ENCODE peak calls at places on chromosome 1, in nine cellular contexts. R, K, M, E, G, S, W, V and Z are unnamed samples.

GRCh38 chr1:222465211-222466041 is 82.5 kb downstream of the HHIPL2 start:
- DNase-seq in R (peak), K (peak), M (peak), E (peak), G (peak), S (peak), W (peak), V (peak), Z (peak)

GRCh38 chr1:41045740-41046139 is 24.2 kb upstream of the SLFNL1 start:
- DNase-seq in R (peak), K (peak), M (peak), E (peak), G (no peak), S (no peak), W (peak), V (no peak), Z (no peak)

GRCh38 chr1:58861510-58861909 is 77.7 kb upstream of the JUN start:
- DNase-seq in R (no peak), K (peak), M (peak), E (no peak), G (no peak), S (no peak), W (no peak), V (no peak), Z (no peak)

GRCh38 chr1:11473635-11474034 is 5.3 kb upstream of the DISP3 start:
- DNase-seq in R (no peak), K (peak), M (peak), E (peak), G (peak), S (no peak), W (no peak), V (peak), Z (no peak)

GRCh38 chr1:78836736-78837135 is 169.8 kb downstream of the ADGRL4 start:
- DNase-seq in R (no peak), K (no peak), M (no peak), E (peak), G (no peak), S (no peak), W (no peak), V (no peak), Z (no peak)

GRCh38 chr1:89911186-89911976 is 83.5 kb upstream of the ZNF326 start:
- DNase-seq in R (no peak), K (peak), M (no peak), E (no peak), G (peak), S (no peak), W (no peak), V (no peak), Z (no peak)

GRCh38 chr1:46554236-46555080 is 3.0 kb upstream of the KNCN start:
- DNase-seq in R (no peak), K (no peak), M (no peak), E (no peak), G (no peak), S (no peak), W (no peak), V (no peak), Z (no peak)

GRCh38 chr1:26285366-26286063 is 5.6 kb downstream of the SH3BGRL3 start:
- DNase-seq in R (peak), K (no peak), M (peak), E (no peak), G (peak), S (peak), W (no peak), V (peak), Z (no peak)

GRCh38 chr1:1089731-1090423 is 15.8 kb upstream of the RNF223 start:
- DNase-seq in R (no peak), K (no peak), M (no peak), E (no peak), G (no peak), S (no peak), W (no peak), V (no peak), Z (no peak)

GRCh38 chr1:103250441-103250861 is 142.1 kb upstream of the COL11A1 start:
- DNase-seq in R (no peak), K (peak), M (no peak), E (peak), G (peak), S (no peak), W (no peak), V (no peak), Z (no peak)

GRCh38 chr1:70542856-70543255 is 131.8 kb downstream of the CTH start:
- DNase-seq in R (no peak), K (no peak), M (no peak), E (no peak), G (no peak), S (no peak), W (no peak), V (no peak), Z (no peak)

GRCh38 chr1:239816090-239816812 is 275.4 kb upstream of the FMN2 start:
- DNase-seq in R (no peak), K (peak), M (peak), E (no peak), G (peak), S (no peak), W (no peak), V (no peak), Z (no peak)

GRCh38 chr1:173364827-173365226 is 112.3 kb upstream of the PRDX6 start:
- DNase-seq in R (no peak), K (no peak), M (no peak), E (no peak), G (peak), S (no peak), W (no peak), V (no peak), Z (peak)

GRCh38 chr1:162328507-162328906 is 48.1 kb downstream of the SPATA46 start:
- DNase-seq in R (no peak), K (no peak), M (no peak), E (peak), G (no peak), S (no peak), W (no peak), V (no peak), Z (no peak)

GRCh38 chr1:10519016-10519417 is 44.3 kb downstream of the PEX14 start:
- DNase-seq in R (no peak), K (no peak), M (no peak), E (no peak), G (peak), S (no peak), W (no peak), V (no peak), Z (no peak)

GRCh38 chr1:30472526-30472925 is 250.9 kb downstream of the MATN1 start:
- DNase-seq in R (peak), K (no peak), M (no peak), E (no peak), G (no peak), S (no peak), W (no peak), V (no peak), Z (no peak)

GRCh38 chr1:185483647-185484450 is 166.8 kb upstream of the IVNS1ABP start:
- DNase-seq in R (no peak), K (peak), M (peak), E (peak), G (peak), S (no peak), W (no peak), V (no peak), Z (no peak)

GRCh38 chr1:43587594-43587993 is 56.9 kb downstream of the PTPRF start:
- DNase-seq in R (no peak), K (peak), M (no peak), E (no peak), G (no peak), S (no peak), W (no peak), V (no peak), Z (no peak)

GRCh38 chr1:226534098-226534497 is 14.5 kb upstream of the STUM start:
- DNase-seq in R (no peak), K (no peak), M (no peak), E (no peak), G (no peak), S (no peak), W (no peak), V (no peak), Z (no peak)

GRCh38 chr1:27536767-27537166 is 46.8 kb upstream of the WASF2 start:
- DNase-seq in R (peak), K (peak), M (no peak), E (no peak), G (peak), S (no peak), W (no peak), V (no peak), Z (no peak)

GRCh38 chr1:223739366-223740057 is 27.2 kb downstream of the CAPN2 start:
- DNase-seq in R (no peak), K (no peak), M (no peak), E (no peak), G (no peak), S (no peak), W (no peak), V (no peak), Z (no peak)

GRCh38 chr1:28887418-28887834 is 26.9 kb upstream of the EPB41 start:
- DNase-seq in R (no peak), K (no peak), M (peak), E (no peak), G (peak), S (peak), W (no peak), V (peak), Z (no peak)

GRCh38 chr1:211633523-211633843 is 41.9 kb downstream of the NEK2 start:
- DNase-seq in R (no peak), K (no peak), M (no peak), E (no peak), G (no peak), S (no peak), W (no peak), V (no peak), Z (no peak)

GRCh38 chr1:58727363-58727762 is 27.5 kb upstream of the MYSM1 start:
- DNase-seq in R (no peak), K (peak), M (peak), E (peak), G (no peak), S (no peak), W (no peak), V (no peak), Z (peak)

GRCh38 chr1:3296858-3297257 is 157.6 kb upstream of the ARHGEF16 start:
- DNase-seq in R (no peak), K (no peak), M (no peak), E (no peak), G (no peak), S (no peak), W (no peak), V (no peak), Z (no peak)

GRCh38 chr1:25817840-25818501 is 1.8 kb upstream of the MTFR1L start:
- DNase-seq in R (no peak), K (no peak), M (peak), E (no peak), G (peak), S (peak), W (no peak), V (no peak), Z (no peak)

GRCh38 chr1:19861034-19861433 is 21.2 kb upstream of the OTUD3 start:
- DNase-seq in R (no peak), K (peak), M (peak), E (no peak), G (no peak), S (no peak), W (no peak), V (no peak), Z (no peak)

GRCh38 chr1:151976868-151977267 is 16.8 kb downstream of the S100A10 start:
- DNase-seq in R (no peak), K (peak), M (peak), E (no peak), G (no peak), S (no peak), W (no peak), V (no peak), Z (no peak)

GRCh38 chr1:173002891-173003582 is 47.7 kb downstream of the TNFSF18 start:
- DNase-seq in R (no peak), K (peak), M (peak), E (no peak), G (no peak), S (no peak), W (no peak), V (no peak), Z (no peak)

GRCh38 chr1:178908358-178908757 is 37.5 kb upstream of the ANGPTL1 start:
- DNase-seq in R (no peak), K (peak), M (no peak), E (no peak), G (no peak), S (no peak), W (no peak), V (no peak), Z (no peak)

GRCh38 chr1:219577331-219577730 is 35.6 kb downstream of the ZC3H11B start:
- DNase-seq in R (no peak), K (no peak), M (no peak), E (no peak), G (no peak), S (no peak), W (no peak), V (no peak), Z (no peak)

GRCh38 chr1:53138991-53139884 is 3.2 kb downstream of the SLC1A7 start:
- DNase-seq in R (no peak), K (peak), M (no peak), E (no peak), G (no peak), S (no peak), W (no peak), V (no peak), Z (no peak)
- H3K27ac ChIP-seq in R (peak), K (peak), M (no peak), E (no peak), G (no peak), S (no peak), W (no peak), V (no peak), Z (peak)

DNA sequence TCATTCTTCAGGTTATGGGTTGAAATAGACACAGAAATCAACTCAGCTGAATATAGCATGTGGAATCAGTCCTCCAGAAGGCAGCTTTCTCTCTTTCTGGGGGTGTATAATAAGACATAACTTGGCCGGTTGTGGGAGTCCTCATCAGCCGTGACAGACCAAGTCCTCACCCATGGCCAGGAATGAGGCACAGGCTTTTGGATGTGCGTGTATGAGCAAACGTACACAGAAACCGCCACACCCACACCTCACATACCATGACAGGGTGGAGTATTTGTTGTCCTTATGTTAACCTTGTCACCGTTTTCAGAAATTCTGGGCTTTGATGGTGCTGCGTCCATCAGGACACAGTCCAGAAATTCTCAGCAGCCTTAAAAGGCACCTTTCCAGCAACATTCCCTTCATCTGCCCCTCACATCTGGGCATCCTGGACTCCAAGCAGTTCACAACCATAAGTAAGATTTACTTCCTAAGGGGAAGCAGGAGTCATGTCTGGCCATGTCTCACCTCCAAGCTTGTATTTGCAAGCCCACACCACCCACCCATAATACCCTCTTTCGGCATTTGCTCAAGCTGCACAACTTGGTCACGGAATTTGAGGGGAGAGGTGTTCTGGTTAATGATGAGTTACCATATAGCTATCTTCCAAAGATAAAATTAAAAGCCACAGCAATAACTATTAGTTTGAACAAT is 12.4 kb downstream of the C1orf116 start:
- DNase-seq in R (no peak), K (no peak), M (peak), E (no peak), G (no peak), S (no peak), W (no peak), V (no peak), Z (peak)
- H3K27ac ChIP-seq in R (no peak), K (no peak), M (peak), E (no peak), G (no peak), S (no peak), W (no peak), V (no peak), Z (no peak)

DNA sequence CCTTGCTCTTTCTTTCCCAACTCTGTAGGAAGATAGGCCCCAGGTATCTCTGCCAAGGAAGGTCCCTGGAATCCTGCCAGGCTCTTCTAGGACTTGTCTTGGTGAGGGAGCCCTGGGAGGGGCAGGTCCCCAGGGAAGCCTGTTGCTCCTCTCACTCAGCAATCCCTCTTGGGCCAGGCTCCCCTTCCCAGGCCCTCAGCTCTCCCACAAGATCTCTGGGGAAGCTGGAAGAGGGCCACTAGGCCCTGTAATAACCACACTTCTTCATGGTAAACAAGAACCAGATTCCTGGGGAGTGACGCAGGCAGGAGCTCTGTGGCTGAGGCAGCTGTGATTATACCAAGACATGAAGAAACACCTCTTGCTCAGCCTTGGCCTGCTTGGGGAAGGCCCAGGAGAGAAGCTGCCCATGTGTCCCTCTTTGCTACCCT is 9.9 kb upstream of the MAPKAPK2 start:
- DNase-seq in R (peak), K (peak), M (peak), E (no peak), G (no peak), S (no peak), W (no peak), V (no peak), Z (no peak)
- H3K27ac ChIP-seq in R (peak), K (peak), M (peak), E (no peak), G (no peak), S (peak), W (peak), V (no peak), Z (peak)

DNA sequence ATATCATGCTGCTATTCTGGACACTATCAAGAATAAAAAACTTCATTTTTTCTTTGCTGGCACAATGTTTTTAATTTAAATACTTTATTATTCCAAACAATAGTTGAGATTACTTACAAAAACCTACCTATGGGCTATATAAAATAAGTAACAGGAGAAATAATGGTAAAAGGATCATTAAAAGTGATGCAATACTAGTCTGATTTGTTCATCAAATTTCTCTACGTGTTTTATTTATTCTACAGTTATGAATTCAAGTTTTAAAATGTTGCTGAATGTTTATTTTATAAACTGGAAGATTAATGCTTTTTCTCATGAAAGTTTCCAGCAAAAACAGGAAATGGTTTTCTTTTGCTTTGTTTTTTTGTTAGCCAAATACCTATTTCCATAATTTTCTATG is 662.4 kb upstream of the BRINP3 start:
- DNase-seq in R (no peak), K (no peak), M (no peak), E (peak), G (no peak), S (no peak), W (no peak), V (no peak), Z (no peak)
- H3K27ac ChIP-seq in R (no peak), K (no peak), M (no peak), E (no peak), G (no peak), S (no peak), W (no peak), V (no peak), Z (no peak)

DNA sequence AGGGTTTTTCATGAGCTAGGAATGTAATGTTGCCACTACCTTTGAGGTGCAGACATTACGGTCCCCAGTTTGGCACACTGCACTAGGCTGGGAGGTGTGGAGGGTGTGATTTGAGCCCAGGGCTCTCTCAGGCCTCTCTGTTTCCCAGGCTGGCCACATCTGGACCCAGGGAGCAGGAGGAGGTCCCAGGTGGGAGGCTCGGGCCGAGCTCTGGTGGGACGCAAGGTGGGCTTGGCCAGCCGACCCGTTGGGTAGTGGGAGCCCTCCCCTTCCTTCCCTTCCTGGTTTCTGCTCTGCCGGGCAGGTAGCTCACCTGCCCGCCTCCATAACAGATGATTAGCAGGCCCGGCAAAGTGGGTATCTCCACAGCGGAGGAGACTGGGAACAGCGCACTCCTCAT is 146.2 kb upstream of the TMEM51 start:
- DNase-seq in R (no peak), K (no peak), M (no peak), E (no peak), G (no peak), S (no peak), W (no peak), V (no peak), Z (no peak)
- H3K27ac ChIP-seq in R (no peak), K (no peak), M (no peak), E (peak), G (no peak), S (no peak), W (no peak), V (no peak), Z (peak)

DNA sequence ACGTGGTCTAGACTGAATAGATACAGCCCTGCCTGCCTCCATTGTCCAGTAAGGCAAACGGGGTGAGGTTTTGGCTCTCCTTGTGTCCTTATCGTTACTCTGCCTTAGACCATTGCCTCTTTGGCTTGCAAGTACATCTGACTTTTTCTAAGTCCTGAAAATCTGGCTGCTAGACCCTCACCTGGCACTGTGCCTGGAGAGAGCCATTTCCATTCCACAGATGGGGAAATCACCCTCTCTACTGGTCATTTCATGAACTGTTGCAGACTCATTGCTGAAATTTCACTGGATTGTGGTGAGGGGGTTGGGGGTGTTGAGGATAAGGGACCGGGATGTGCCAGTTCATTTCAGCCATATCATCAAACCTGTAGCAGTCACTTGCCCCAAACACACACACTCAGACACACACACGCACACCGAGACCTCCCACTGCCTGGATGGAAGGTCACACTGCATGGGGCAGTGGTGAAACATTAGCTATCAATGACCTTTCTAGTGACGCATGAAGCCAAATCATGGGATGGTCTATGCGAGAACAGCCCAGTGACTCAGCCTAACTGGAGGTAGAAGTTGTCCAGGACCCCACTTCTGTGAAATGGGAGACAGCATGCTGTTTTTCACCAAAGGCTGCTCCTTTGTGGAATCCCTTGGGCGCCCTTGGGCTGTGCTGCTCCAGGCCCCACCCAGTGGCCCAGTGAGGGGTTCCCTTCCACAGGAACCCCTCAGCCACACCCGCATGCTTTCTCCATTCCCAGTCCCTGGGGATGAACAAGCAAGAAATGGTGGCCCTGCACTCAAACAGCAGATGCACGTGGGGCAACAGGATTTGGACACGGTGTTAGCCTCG is 34.9 kb upstream of the VASH2 start:
- DNase-seq in R (no peak), K (peak), M (peak), E (peak), G (peak), S (no peak), W (peak), V (peak), Z (no peak)
- H3K27ac ChIP-seq in R (no peak), K (no peak), M (no peak), E (no peak), G (peak), S (no peak), W (no peak), V (no peak), Z (no peak)

DNA sequence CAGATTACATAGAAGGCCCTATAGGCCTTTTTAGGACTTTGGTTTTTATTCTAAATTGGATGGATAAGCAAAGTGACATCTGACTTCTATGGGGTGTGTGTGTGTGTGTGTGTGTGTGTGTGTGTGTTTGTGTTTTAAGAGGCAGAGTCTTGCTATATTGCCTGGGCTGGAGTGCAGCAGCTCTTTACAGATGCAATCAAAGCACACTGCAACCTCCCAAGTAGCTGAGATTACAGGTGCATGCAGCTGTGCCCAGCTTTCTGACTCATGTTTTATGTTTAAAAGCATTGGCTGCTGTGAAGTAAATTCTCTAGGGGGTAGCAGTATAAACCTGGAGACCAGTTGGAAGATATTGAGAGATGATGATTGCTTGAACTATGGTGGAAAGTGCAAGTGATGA is 12.4 kb upstream of the EVI5 start:
- DNase-seq in R (no peak), K (peak), M (no peak), E (no peak), G (no peak), S (no peak), W (no peak), V (no peak), Z (no peak)
- H3K27ac ChIP-seq in R (no peak), K (no peak), M (no peak), E (no peak), G (no peak), S (no peak), W (no peak), V (no peak), Z (no peak)